ENCODE peak calls at places on chromosomes 6 and 20, in eight cellular contexts. U is kidney, P is ovary, K is WERI-Rb-1, E is mucosa of descending colon, D is bronchial epithelial cell, B is astrocyte, R is heart right ventricle. V is an unnamed sample.

GRCh38 chr6:44269168-44269920 is 906 bp upstream of the TMEM151B start:
- DNase-seq in E (no peak), B (no peak), D (peak; percentile 62), P (no peak), R (no peak), K (no peak), U (no peak), V (no peak)

GRCh38 chr6:113290684-113291083 is 566.5 kb upstream of the MARCKS start:
- DNase-seq in B (peak; percentile 8), R (no peak), U (no peak), K (no peak), P (no peak), E (no peak), D (no peak), V (no peak)

GRCh38 chr6:90495216-90495817 is 91.6 kb downstream of the MAP3K7 start:
- DNase-seq in U (no peak), D (no peak), E (no peak), P (no peak), R (no peak), K (no peak), B (no peak), V (no peak)

GRCh38 chr6:169248521-169248971 is 5.1 kb downstream of the THBS2 start:
- DNase-seq in P (peak; percentile 34), D (no peak), E (no peak), U (no peak), K (no peak), R (no peak), B (no peak), V (peak; percentile 24)

GRCh38 chr20:1319462-1319861 is 9.5 kb downstream of the SDCBP2 start:
- DNase-seq in E (no peak), K (no peak), P (no peak), U (no peak), D (no peak), R (no peak), B (no peak), V (no peak)

GRCh38 chr20:62634330-62634967 is 7.9 kb upstream of the SLCO4A1 start:
- DNase-seq in E (no peak), K (no peak), P (no peak), D (no peak), B (no peak), R (peak; percentile 7), U (no peak), V (no peak)

GRCh38 chr6:38773338-38773737 is 58.2 kb downstream of the DNAH8 start:
- DNase-seq in R (no peak), B (no peak), P (no peak), U (no peak), E (peak; percentile 53), K (peak; percentile 59), D (peak; percentile 58), V (no peak)

GRCh38 chr6:157034433-157035230 is 257.5 kb downstream of the ARID1B start:
- DNase-seq in D (peak; percentile 72), K (no peak), E (no peak), B (peak; percentile 53), R (no peak), U (no peak), P (no peak), V (no peak)

GRCh38 chr6:157380458-157380778 is 572 bp upstream of the ZDHHC14 start:
- DNase-seq in B (no peak), R (no peak), U (no peak), P (no peak), K (no peak), E (peak; percentile 39), D (no peak), V (no peak)

GRCh38 chr20:37757550-37757949 is 63.7 kb downstream of the CTNNBL1 start:
- DNase-seq in K (peak; percentile 49), R (peak; percentile 25), U (no peak), D (no peak), E (no peak), B (no peak), P (no peak), V (no peak)

GRCh38 chr6:80233262-80233661 is 126.8 kb downstream of the BCKDHB start:
- DNase-seq in K (no peak), P (no peak), D (no peak), B (no peak), R (no peak), E (no peak), U (no peak), V (no peak)

GRCh38 chr20:20395856-20396600 is 28.1 kb downstream of the INSM1 start:
- DNase-seq in D (peak; percentile 22), R (no peak), B (no peak), E (no peak), P (no peak), U (no peak), K (no peak), V (no peak)

GRCh38 chr20:17626217-17627007 is 55.6 kb downstream of the RRBP1 start:
- DNase-seq in E (peak; percentile 43), R (peak; percentile 56), D (no peak), U (peak; percentile 69), K (no peak), P (peak; percentile 35), B (no peak), V (peak; percentile 89)

GRCh38 chr20:17625246-17626051 is 55.6 kb downstream of the DSTN start:
- DNase-seq in B (no peak), E (no peak), D (no peak), P (peak; percentile 35), K (no peak), R (no peak), U (peak; percentile 61), V (no peak)

GRCh38 chr20:17624070-17624469 is 54.2 kb downstream of the DSTN start:
- DNase-seq in U (peak; percentile 50), R (no peak), D (no peak), P (peak; percentile 38), K (no peak), B (no peak), E (no peak), V (no peak)

GRCh38 chr20:17622851-17623508 is 53.1 kb downstream of the DSTN start:
- DNase-seq in D (no peak), R (no peak), B (no peak), E (no peak), U (peak; percentile 54), K (no peak), P (no peak), V (no peak)

GRCh38 chr20:17624551-17625245 is 54.8 kb downstream of the DSTN start:
- DNase-seq in E (no peak), B (no peak), K (peak; percentile 65), D (no peak), U (peak; percentile 66), P (peak; percentile 35), R (no peak), V (no peak)
- H3K36me3 ChIP-seq in E (peaks cover 22% of the 10 kb centered on the region), B (peaks cover 33% of the 10 kb centered on the region), K (peaks cover 9% of the 10 kb centered on the region), D (peaks cover 64% of the 10 kb centered on the region), U (peaks cover 45% of the 10 kb centered on the region), P (no peaks in the 10 kb centered on the region), R (peaks cover 100% of the 10 kb centered on the region), V (peaks cover 100% of the 10 kb centered on the region)

GRCh38 chr6:30443657-30444450 is 45.5 kb upstream of the HLA-E start:
- DNase-seq in R (no peak), P (no peak), U (no peak), E (no peak), D (peak; percentile 27), B (peak; percentile 8), K (no peak), V (no peak)

GRCh38 chr6:30446259-30446658 is 43.0 kb upstream of the HLA-E start:
- DNase-seq in U (no peak), B (no peak), P (no peak), R (no peak), D (no peak), E (no peak), K (no peak), V (no peak)

GRCh38 chr6:30444451-30444742 is 44.9 kb upstream of the HLA-E start:
- DNase-seq in R (no peak), K (no peak), U (no peak), B (no peak), D (no peak), E (no peak), P (no peak), V (no peak)

GRCh38 chr6:30450548-30450907 is 38.8 kb upstream of the HLA-E start:
- DNase-seq in E (no peak), R (no peak), K (no peak), B (no peak), D (no peak), P (no peak), U (no peak), V (no peak)

DNA sequence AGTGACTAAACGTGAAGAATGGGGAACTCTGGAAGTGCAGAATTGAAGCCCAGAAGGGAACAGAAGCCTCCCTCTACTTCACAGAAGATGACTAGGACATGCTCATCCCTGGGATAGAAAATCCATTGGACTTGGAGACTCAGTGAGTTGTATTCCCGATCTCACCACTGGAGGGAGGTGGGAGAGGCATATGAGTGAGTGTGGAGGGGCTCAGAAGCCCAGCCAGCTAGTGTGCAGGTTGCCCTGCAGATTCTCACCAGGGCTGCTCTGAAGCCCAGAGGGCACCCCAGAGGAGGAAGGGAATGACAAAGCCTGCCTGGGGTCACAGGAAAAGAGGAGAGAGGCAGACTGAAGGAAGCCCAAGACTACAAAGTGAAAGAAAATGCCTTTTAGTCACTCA is 42.1 kb upstream of the HLA-E start:
- DNase-seq in R (no peak), E (no peak), U (no peak), P (no peak), K (peak; percentile 60), D (peak; percentile 18), B (no peak), V (no peak)
- H3K36me3 ChIP-seq in R (no peaks in the 10 kb centered on the region), E (no peaks in the 10 kb centered on the region), U (no peaks in the 10 kb centered on the region), P (no peaks in the 10 kb centered on the region), K (no peaks in the 10 kb centered on the region), D (no peaks in the 10 kb centered on the region), B (no peaks in the 10 kb centered on the region), V (no peaks in the 10 kb centered on the region)

DNA sequence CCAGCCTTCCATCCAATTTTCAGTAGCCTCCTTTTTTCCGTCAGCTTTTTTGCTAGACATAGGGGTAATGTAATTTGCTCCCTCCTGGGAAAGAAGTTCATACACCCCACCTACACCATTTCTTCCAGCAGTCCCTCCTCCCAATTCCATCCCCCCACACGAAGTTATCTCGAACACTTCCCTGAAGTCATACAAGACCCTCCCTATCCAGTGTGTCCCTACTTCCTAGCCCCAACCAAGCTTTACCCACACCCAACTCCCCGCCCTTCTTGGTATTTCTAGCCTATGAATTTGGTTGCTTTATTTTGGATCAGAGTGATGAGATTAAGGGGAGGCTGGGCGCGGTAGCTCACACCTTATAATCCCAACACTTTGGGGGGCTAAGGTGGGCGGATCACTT is 1.0 kb downstream of the UBE2C start:
- DNase-seq in K (no peak), R (no peak), E (no peak), P (no peak), D (no peak), B (no peak), U (no peak), V (no peak)
- H3K36me3 ChIP-seq in K (peaks cover 75% of the 10 kb centered on the region), R (peaks cover 39% of the 10 kb centered on the region), E (peaks cover 6% of the 10 kb centered on the region), P (no peaks in the 10 kb centered on the region), D (peaks cover 8% of the 10 kb centered on the region), B (peaks cover 28% of the 10 kb centered on the region), U (peaks cover 21% of the 10 kb centered on the region), V (peaks cover 30% of the 10 kb centered on the region)

DNA sequence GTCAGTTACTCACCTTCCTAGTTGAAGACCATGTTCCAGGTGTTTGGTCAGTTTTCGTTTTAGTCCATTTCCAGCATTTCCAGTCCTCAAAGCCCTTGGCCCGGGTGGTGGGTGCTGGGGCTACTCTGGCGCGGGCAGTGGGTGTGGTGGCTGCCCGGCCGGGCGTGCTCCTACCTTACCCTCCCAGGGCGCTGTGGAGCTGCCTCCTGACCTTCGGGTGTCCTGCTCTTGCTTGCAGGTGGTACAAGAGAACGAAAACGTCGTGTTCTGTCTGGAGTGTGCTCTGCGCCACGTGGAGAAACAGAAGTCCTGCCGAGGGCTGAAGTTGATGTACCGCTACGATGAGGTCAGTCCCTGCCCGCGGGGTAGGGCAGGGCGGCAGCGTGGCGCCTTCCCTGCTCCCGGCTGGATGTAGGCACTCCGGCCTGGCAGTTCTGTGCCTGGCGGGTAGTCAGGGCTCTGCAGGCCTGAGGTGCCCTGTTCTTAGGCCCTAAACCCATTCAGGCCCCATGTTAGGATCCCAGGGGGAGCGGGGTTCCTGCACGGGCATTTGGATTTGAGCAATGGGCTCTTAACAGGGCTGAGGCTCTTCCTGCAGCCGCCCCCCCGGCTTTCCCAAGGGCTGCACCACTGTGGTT is 145.8 kb downstream of the DTNBP1 start:
- DNase-seq in P (no peak), E (no peak), K (no peak), B (no peak), R (no peak), D (no peak), U (peak; percentile 61), V (no peak)
- H3K36me3 ChIP-seq in P (no peaks in the 10 kb centered on the region), E (peaks cover 5% of the 10 kb centered on the region), K (peaks cover 82% of the 10 kb centered on the region), B (peaks cover 12% of the 10 kb centered on the region), R (peaks cover 99% of the 10 kb centered on the region), D (peaks cover 45% of the 10 kb centered on the region), U (peaks cover 6% of the 10 kb centered on the region), V (peaks cover 92% of the 10 kb centered on the region)